ENCODE peak calls at places on chromosomes 2 and 18, in ten cellular contexts. One of them, this sample, is unnamed.

GRCh38 chr18:616380-616995 is 19.7 kb downstream of the CLUL1 start:
- DNase-seq in activated naive CD8-positive, alpha-beta T cell treated with anti-CD3 and anti-CD28 coated beads for 36 hours: no peak
- DNase-seq in nephron progenitor cell: no peak
- DNase-seq in neural crest cell: no peak
- DNase-seq in GM10248: peak; percentile 35
- DNase-seq in lower leg skin: no peak
- DNase-seq in iPS DF 19.7: no peak
- DNase-seq in stimulated activated naive B cell treated with anti-CD40 and anti-IgM and Interleukin-4, amounts not matched to agents 10 μg/mL and 1 μg/mL and 100 μg/mL, for 72 hours: no peak
- DNase-seq in HFFc6: peak; percentile 30
- DNase-seq in left lung: no peak
- DNase-seq in this sample: no peak

GRCh38 chr2:155377931-155378444 is 679.5 kb downstream of the KCNJ3 start:
- DNase-seq in activated naive CD8-positive, alpha-beta T cell treated with anti-CD3 and anti-CD28 coated beads for 36 hours: no peak
- DNase-seq in nephron progenitor cell: no peak
- DNase-seq in neural crest cell: no peak
- DNase-seq in GM10248: no peak
- DNase-seq in lower leg skin: no peak
- DNase-seq in iPS DF 19.7: no peak
- DNase-seq in stimulated activated naive B cell treated with anti-CD40 and anti-IgM and Interleukin-4, amounts not matched to agents 10 μg/mL and 1 μg/mL and 100 μg/mL, for 72 hours: no peak
- DNase-seq in HFFc6: no peak
- DNase-seq in left lung: no peak
- DNase-seq in this sample: no peak

GRCh38 chr18:43893001-43893637 is 615.8 kb upstream of the SYT4 start:
- DNase-seq in activated naive CD8-positive, alpha-beta T cell treated with anti-CD3 and anti-CD28 coated beads for 36 hours: no peak
- DNase-seq in nephron progenitor cell: peak; percentile 32
- DNase-seq in neural crest cell: no peak
- DNase-seq in GM10248: no peak
- DNase-seq in lower leg skin: no peak
- DNase-seq in iPS DF 19.7: no peak
- DNase-seq in stimulated activated naive B cell treated with anti-CD40 and anti-IgM and Interleukin-4, amounts not matched to agents 10 μg/mL and 1 μg/mL and 100 μg/mL, for 72 hours: no peak
- DNase-seq in HFFc6: peak; percentile 71
- DNase-seq in left lung: no peak
- DNase-seq in this sample: no peak

GRCh38 chr18:75285876-75286275 is 75.3 kb downstream of the TSHZ1 start:
- DNase-seq in activated naive CD8-positive, alpha-beta T cell treated with anti-CD3 and anti-CD28 coated beads for 36 hours: no peak
- DNase-seq in nephron progenitor cell: no peak
- DNase-seq in neural crest cell: no peak
- DNase-seq in GM10248: no peak
- DNase-seq in lower leg skin: no peak
- DNase-seq in iPS DF 19.7: no peak
- DNase-seq in stimulated activated naive B cell treated with anti-CD40 and anti-IgM and Interleukin-4, amounts not matched to agents 10 μg/mL and 1 μg/mL and 100 μg/mL, for 72 hours: no peak
- DNase-seq in HFFc6: no peak
- DNase-seq in left lung: no peak
- DNase-seq in this sample: no peak

GRCh38 chr18:69885841-69886531 is 61.7 kb downstream of the CD226 start:
- DNase-seq in activated naive CD8-positive, alpha-beta T cell treated with anti-CD3 and anti-CD28 coated beads for 36 hours: peak; percentile 26
- DNase-seq in nephron progenitor cell: no peak
- DNase-seq in neural crest cell: no peak
- DNase-seq in GM10248: peak; percentile 52
- DNase-seq in lower leg skin: no peak
- DNase-seq in iPS DF 19.7: no peak
- DNase-seq in stimulated activated naive B cell treated with anti-CD40 and anti-IgM and Interleukin-4, amounts not matched to agents 10 μg/mL and 1 μg/mL and 100 μg/mL, for 72 hours: no peak
- DNase-seq in HFFc6: no peak
- DNase-seq in left lung: no peak
- DNase-seq in this sample: no peak

GRCh38 chr2:208049006-208049405 is 23.7 kb upstream of the PLEKHM3 start:
- DNase-seq in activated naive CD8-positive, alpha-beta T cell treated with anti-CD3 and anti-CD28 coated beads for 36 hours: no peak
- DNase-seq in nephron progenitor cell: no peak
- DNase-seq in neural crest cell: no peak
- DNase-seq in GM10248: no peak
- DNase-seq in lower leg skin: no peak
- DNase-seq in iPS DF 19.7: no peak
- DNase-seq in stimulated activated naive B cell treated with anti-CD40 and anti-IgM and Interleukin-4, amounts not matched to agents 10 μg/mL and 1 μg/mL and 100 μg/mL, for 72 hours: no peak
- DNase-seq in HFFc6: no peak
- DNase-seq in left lung: no peak
- DNase-seq in this sample: no peak

GRCh38 chr18:5175378-5175777 is 21.7 kb downstream of the AKAIN1 start:
- DNase-seq in activated naive CD8-positive, alpha-beta T cell treated with anti-CD3 and anti-CD28 coated beads for 36 hours: no peak
- DNase-seq in nephron progenitor cell: no peak
- DNase-seq in neural crest cell: no peak
- DNase-seq in GM10248: no peak
- DNase-seq in lower leg skin: no peak
- DNase-seq in iPS DF 19.7: no peak
- DNase-seq in stimulated activated naive B cell treated with anti-CD40 and anti-IgM and Interleukin-4, amounts not matched to agents 10 μg/mL and 1 μg/mL and 100 μg/mL, for 72 hours: peak; percentile 18
- DNase-seq in HFFc6: no peak
- DNase-seq in left lung: no peak
- DNase-seq in this sample: no peak

GRCh38 chr2:39494784-39495251 is 57.7 kb upstream of the MAP4K3 start:
- DNase-seq in activated naive CD8-positive, alpha-beta T cell treated with anti-CD3 and anti-CD28 coated beads for 36 hours: peak; percentile 12
- DNase-seq in nephron progenitor cell: peak; percentile 16
- DNase-seq in neural crest cell: no peak
- DNase-seq in GM10248: peak; percentile 41
- DNase-seq in lower leg skin: no peak
- DNase-seq in iPS DF 19.7: no peak
- DNase-seq in stimulated activated naive B cell treated with anti-CD40 and anti-IgM and Interleukin-4, amounts not matched to agents 10 μg/mL and 1 μg/mL and 100 μg/mL, for 72 hours: peak; percentile 56
- DNase-seq in HFFc6: peak; percentile 95
- DNase-seq in left lung: no peak
- DNase-seq in this sample: no peak

GRCh38 chr18:79538635-79539034 is 141.0 kb upstream of the CTDP1 start:
- DNase-seq in activated naive CD8-positive, alpha-beta T cell treated with anti-CD3 and anti-CD28 coated beads for 36 hours: no peak
- DNase-seq in nephron progenitor cell: no peak
- DNase-seq in neural crest cell: no peak
- DNase-seq in GM10248: no peak
- DNase-seq in lower leg skin: no peak
- DNase-seq in iPS DF 19.7: no peak
- DNase-seq in stimulated activated naive B cell treated with anti-CD40 and anti-IgM and Interleukin-4, amounts not matched to agents 10 μg/mL and 1 μg/mL and 100 μg/mL, for 72 hours: no peak
- DNase-seq in HFFc6: no peak
- DNase-seq in left lung: no peak
- DNase-seq in this sample: no peak

GRCh38 chr2:177325554-177325953 is 61.0 kb upstream of the NFE2L2 start:
- DNase-seq in activated naive CD8-positive, alpha-beta T cell treated with anti-CD3 and anti-CD28 coated beads for 36 hours: no peak
- DNase-seq in nephron progenitor cell: no peak
- DNase-seq in neural crest cell: no peak
- DNase-seq in GM10248: no peak
- DNase-seq in lower leg skin: no peak
- DNase-seq in iPS DF 19.7: no peak
- DNase-seq in stimulated activated naive B cell treated with anti-CD40 and anti-IgM and Interleukin-4, amounts not matched to agents 10 μg/mL and 1 μg/mL and 100 μg/mL, for 72 hours: no peak
- DNase-seq in HFFc6: no peak
- DNase-seq in left lung: no peak
- DNase-seq in this sample: no peak

GRCh38 chr2:168740360-168740759 is 62.1 kb upstream of the NOSTRIN start:
- DNase-seq in activated naive CD8-positive, alpha-beta T cell treated with anti-CD3 and anti-CD28 coated beads for 36 hours: no peak
- DNase-seq in nephron progenitor cell: no peak
- DNase-seq in neural crest cell: no peak
- DNase-seq in GM10248: no peak
- DNase-seq in lower leg skin: no peak
- DNase-seq in iPS DF 19.7: no peak
- DNase-seq in stimulated activated naive B cell treated with anti-CD40 and anti-IgM and Interleukin-4, amounts not matched to agents 10 μg/mL and 1 μg/mL and 100 μg/mL, for 72 hours: no peak
- DNase-seq in HFFc6: peak; percentile 8
- DNase-seq in left lung: no peak
- DNase-seq in this sample: no peak

GRCh38 chr2:25335971-25336370 is 5.8 kb downstream of the DNMT3A start:
- DNase-seq in activated naive CD8-positive, alpha-beta T cell treated with anti-CD3 and anti-CD28 coated beads for 36 hours: no peak
- DNase-seq in nephron progenitor cell: no peak
- DNase-seq in neural crest cell: no peak
- DNase-seq in GM10248: no peak
- DNase-seq in lower leg skin: no peak
- DNase-seq in iPS DF 19.7: no peak
- DNase-seq in stimulated activated naive B cell treated with anti-CD40 and anti-IgM and Interleukin-4, amounts not matched to agents 10 μg/mL and 1 μg/mL and 100 μg/mL, for 72 hours: no peak
- DNase-seq in HFFc6: no peak
- DNase-seq in left lung: no peak
- DNase-seq in this sample: no peak

GRCh38 chr2:15852811-15853210 is 87.5 kb upstream of the MYCN start:
- DNase-seq in activated naive CD8-positive, alpha-beta T cell treated with anti-CD3 and anti-CD28 coated beads for 36 hours: no peak
- DNase-seq in nephron progenitor cell: no peak
- DNase-seq in neural crest cell: no peak
- DNase-seq in GM10248: no peak
- DNase-seq in lower leg skin: no peak
- DNase-seq in iPS DF 19.7: no peak
- DNase-seq in stimulated activated naive B cell treated with anti-CD40 and anti-IgM and Interleukin-4, amounts not matched to agents 10 μg/mL and 1 μg/mL and 100 μg/mL, for 72 hours: no peak
- DNase-seq in HFFc6: no peak
- DNase-seq in left lung: no peak
- DNase-seq in this sample: no peak

GRCh38 chr2:235080108-235080507 is 128.3 kb downstream of the SH3BP4 start:
- DNase-seq in activated naive CD8-positive, alpha-beta T cell treated with anti-CD3 and anti-CD28 coated beads for 36 hours: no peak
- DNase-seq in nephron progenitor cell: no peak
- DNase-seq in neural crest cell: no peak
- DNase-seq in GM10248: no peak
- DNase-seq in lower leg skin: no peak
- DNase-seq in iPS DF 19.7: no peak
- DNase-seq in stimulated activated naive B cell treated with anti-CD40 and anti-IgM and Interleukin-4, amounts not matched to agents 10 μg/mL and 1 μg/mL and 100 μg/mL, for 72 hours: no peak
- DNase-seq in HFFc6: peak; percentile 69
- DNase-seq in left lung: no peak
- DNase-seq in this sample: no peak

GRCh38 chr2:160924936-160925353 is 235.3 kb upstream of the TANK start:
- DNase-seq in activated naive CD8-positive, alpha-beta T cell treated with anti-CD3 and anti-CD28 coated beads for 36 hours: no peak
- DNase-seq in nephron progenitor cell: no peak
- DNase-seq in neural crest cell: no peak
- DNase-seq in GM10248: no peak
- DNase-seq in lower leg skin: no peak
- DNase-seq in iPS DF 19.7: peak; percentile 91
- DNase-seq in stimulated activated naive B cell treated with anti-CD40 and anti-IgM and Interleukin-4, amounts not matched to agents 10 μg/mL and 1 μg/mL and 100 μg/mL, for 72 hours: no peak
- DNase-seq in HFFc6: no peak
- DNase-seq in left lung: no peak
- DNase-seq in this sample: no peak

GRCh38 chr2:16105664-16106281 is 165.4 kb downstream of the MYCN start:
- DNase-seq in activated naive CD8-positive, alpha-beta T cell treated with anti-CD3 and anti-CD28 coated beads for 36 hours: no peak
- DNase-seq in nephron progenitor cell: peak; percentile 31
- DNase-seq in neural crest cell: no peak
- DNase-seq in GM10248: no peak
- DNase-seq in lower leg skin: no peak
- DNase-seq in iPS DF 19.7: peak; percentile 98
- DNase-seq in stimulated activated naive B cell treated with anti-CD40 and anti-IgM and Interleukin-4, amounts not matched to agents 10 μg/mL and 1 μg/mL and 100 μg/mL, for 72 hours: no peak
- DNase-seq in HFFc6: no peak
- DNase-seq in left lung: no peak
- DNase-seq in this sample: no peak

GRCh38 chr18:27606851-27607250 is 421.7 kb upstream of the CHST9 start:
- DNase-seq in activated naive CD8-positive, alpha-beta T cell treated with anti-CD3 and anti-CD28 coated beads for 36 hours: no peak
- DNase-seq in nephron progenitor cell: no peak
- DNase-seq in neural crest cell: no peak
- DNase-seq in GM10248: no peak
- DNase-seq in lower leg skin: no peak
- DNase-seq in iPS DF 19.7: no peak
- DNase-seq in stimulated activated naive B cell treated with anti-CD40 and anti-IgM and Interleukin-4, amounts not matched to agents 10 μg/mL and 1 μg/mL and 100 μg/mL, for 72 hours: no peak
- DNase-seq in HFFc6: no peak
- DNase-seq in left lung: no peak
- DNase-seq in this sample: no peak

GRCh38 chr18:44851806-44852205 is 171.1 kb downstream of the SETBP1 start:
- DNase-seq in activated naive CD8-positive, alpha-beta T cell treated with anti-CD3 and anti-CD28 coated beads for 36 hours: no peak
- DNase-seq in nephron progenitor cell: no peak
- DNase-seq in neural crest cell: no peak
- DNase-seq in GM10248: no peak
- DNase-seq in lower leg skin: no peak
- DNase-seq in iPS DF 19.7: no peak
- DNase-seq in stimulated activated naive B cell treated with anti-CD40 and anti-IgM and Interleukin-4, amounts not matched to agents 10 μg/mL and 1 μg/mL and 100 μg/mL, for 72 hours: no peak
- DNase-seq in HFFc6: no peak
- DNase-seq in left lung: no peak
- DNase-seq in this sample: no peak

GRCh38 chr2:240871071-240871958 is 2.7 kb downstream of the AGXT start:
- DNase-seq in activated naive CD8-positive, alpha-beta T cell treated with anti-CD3 and anti-CD28 coated beads for 36 hours: no peak
- DNase-seq in nephron progenitor cell: no peak
- DNase-seq in neural crest cell: no peak
- DNase-seq in GM10248: no peak
- DNase-seq in lower leg skin: no peak
- DNase-seq in iPS DF 19.7: no peak
- DNase-seq in stimulated activated naive B cell treated with anti-CD40 and anti-IgM and Interleukin-4, amounts not matched to agents 10 μg/mL and 1 μg/mL and 100 μg/mL, for 72 hours: no peak
- DNase-seq in HFFc6: no peak
- DNase-seq in left lung: peak; percentile 53
- DNase-seq in this sample: no peak

GRCh38 chr2:217685255-217685605 is 317.6 kb downstream of the TNS1 start:
- DNase-seq in activated naive CD8-positive, alpha-beta T cell treated with anti-CD3 and anti-CD28 coated beads for 36 hours: no peak
- DNase-seq in nephron progenitor cell: peak; percentile 12
- DNase-seq in neural crest cell: no peak
- DNase-seq in GM10248: no peak
- DNase-seq in lower leg skin: peak; percentile 87
- DNase-seq in iPS DF 19.7: no peak
- DNase-seq in stimulated activated naive B cell treated with anti-CD40 and anti-IgM and Interleukin-4, amounts not matched to agents 10 μg/mL and 1 μg/mL and 100 μg/mL, for 72 hours: no peak
- DNase-seq in HFFc6: peak; percentile 94
- DNase-seq in left lung: no peak
- DNase-seq in this sample: peak; percentile 55

GRCh38 chr2:171279983-171280790 is 119.5 kb upstream of the TLK1 start:
- DNase-seq in activated naive CD8-positive, alpha-beta T cell treated with anti-CD3 and anti-CD28 coated beads for 36 hours: no peak
- DNase-seq in nephron progenitor cell: no peak
- DNase-seq in neural crest cell: no peak
- DNase-seq in GM10248: no peak
- DNase-seq in lower leg skin: no peak
- DNase-seq in iPS DF 19.7: no peak
- DNase-seq in stimulated activated naive B cell treated with anti-CD40 and anti-IgM and Interleukin-4, amounts not matched to agents 10 μg/mL and 1 μg/mL and 100 μg/mL, for 72 hours: no peak
- DNase-seq in HFFc6: no peak
- DNase-seq in left lung: no peak
- DNase-seq in this sample: no peak

GRCh38 chr2:145488571-145488970 is 968.7 kb upstream of the ZEB2 start:
- DNase-seq in activated naive CD8-positive, alpha-beta T cell treated with anti-CD3 and anti-CD28 coated beads for 36 hours: no peak
- DNase-seq in nephron progenitor cell: no peak
- DNase-seq in neural crest cell: no peak
- DNase-seq in GM10248: no peak
- DNase-seq in lower leg skin: no peak
- DNase-seq in iPS DF 19.7: no peak
- DNase-seq in stimulated activated naive B cell treated with anti-CD40 and anti-IgM and Interleukin-4, amounts not matched to agents 10 μg/mL and 1 μg/mL and 100 μg/mL, for 72 hours: no peak
- DNase-seq in HFFc6: no peak
- DNase-seq in left lung: no peak
- DNase-seq in this sample: no peak

GRCh38 chr2:18559531-18559930 is 922 bp downstream of the RDH14 start:
- DNase-seq in activated naive CD8-positive, alpha-beta T cell treated with anti-CD3 and anti-CD28 coated beads for 36 hours: no peak
- DNase-seq in nephron progenitor cell: peak; percentile 9
- DNase-seq in neural crest cell: no peak
- DNase-seq in GM10248: no peak
- DNase-seq in lower leg skin: no peak
- DNase-seq in iPS DF 19.7: no peak
- DNase-seq in stimulated activated naive B cell treated with anti-CD40 and anti-IgM and Interleukin-4, amounts not matched to agents 10 μg/mL and 1 μg/mL and 100 μg/mL, for 72 hours: no peak
- DNase-seq in HFFc6: no peak
- DNase-seq in left lung: no peak
- DNase-seq in this sample: no peak

GRCh38 chr2:187497858-187498463 is 49.9 kb upstream of the CALCRL start:
- DNase-seq in activated naive CD8-positive, alpha-beta T cell treated with anti-CD3 and anti-CD28 coated beads for 36 hours: no peak
- DNase-seq in nephron progenitor cell: no peak
- DNase-seq in neural crest cell: no peak
- DNase-seq in GM10248: no peak
- DNase-seq in lower leg skin: no peak
- DNase-seq in iPS DF 19.7: no peak
- DNase-seq in stimulated activated naive B cell treated with anti-CD40 and anti-IgM and Interleukin-4, amounts not matched to agents 10 μg/mL and 1 μg/mL and 100 μg/mL, for 72 hours: no peak
- DNase-seq in HFFc6: no peak
- DNase-seq in left lung: no peak
- DNase-seq in this sample: no peak

GRCh38 chr2:68987051-68987503 is 12.6 kb downstream of the GKN1 start:
- DNase-seq in activated naive CD8-positive, alpha-beta T cell treated with anti-CD3 and anti-CD28 coated beads for 36 hours: no peak
- DNase-seq in nephron progenitor cell: no peak
- DNase-seq in neural crest cell: no peak
- DNase-seq in GM10248: no peak
- DNase-seq in lower leg skin: no peak
- DNase-seq in iPS DF 19.7: no peak
- DNase-seq in stimulated activated naive B cell treated with anti-CD40 and anti-IgM and Interleukin-4, amounts not matched to agents 10 μg/mL and 1 μg/mL and 100 μg/mL, for 72 hours: no peak
- DNase-seq in HFFc6: no peak
- DNase-seq in left lung: no peak
- DNase-seq in this sample: no peak

GRCh38 chr2:242002944-242003343 is 133.4 kb downstream of the RTP5 start:
- DNase-seq in activated naive CD8-positive, alpha-beta T cell treated with anti-CD3 and anti-CD28 coated beads for 36 hours: no peak
- DNase-seq in nephron progenitor cell: no peak
- DNase-seq in neural crest cell: no peak
- DNase-seq in GM10248: no peak
- DNase-seq in lower leg skin: no peak
- DNase-seq in iPS DF 19.7: no peak
- DNase-seq in stimulated activated naive B cell treated with anti-CD40 and anti-IgM and Interleukin-4, amounts not matched to agents 10 μg/mL and 1 μg/mL and 100 μg/mL, for 72 hours: no peak
- DNase-seq in HFFc6: no peak
- DNase-seq in left lung: peak; percentile 43
- DNase-seq in this sample: no peak

GRCh38 chr2:63488118-63488713 is 100.1 kb downstream of the WDPCP start:
- DNase-seq in activated naive CD8-positive, alpha-beta T cell treated with anti-CD3 and anti-CD28 coated beads for 36 hours: no peak
- DNase-seq in nephron progenitor cell: peak; percentile 10
- DNase-seq in neural crest cell: no peak
- DNase-seq in GM10248: peak; percentile 12
- DNase-seq in lower leg skin: peak; percentile 16
- DNase-seq in iPS DF 19.7: no peak
- DNase-seq in stimulated activated naive B cell treated with anti-CD40 and anti-IgM and Interleukin-4, amounts not matched to agents 10 μg/mL and 1 μg/mL and 100 μg/mL, for 72 hours: no peak
- DNase-seq in HFFc6: peak; percentile 30
- DNase-seq in left lung: no peak
- DNase-seq in this sample: no peak

GRCh38 chr2:223100061-223100511 is 48.1 kb downstream of the KCNE4 start:
- DNase-seq in activated naive CD8-positive, alpha-beta T cell treated with anti-CD3 and anti-CD28 coated beads for 36 hours: no peak
- DNase-seq in nephron progenitor cell: no peak
- DNase-seq in neural crest cell: no peak
- DNase-seq in GM10248: no peak
- DNase-seq in lower leg skin: no peak
- DNase-seq in iPS DF 19.7: no peak
- DNase-seq in stimulated activated naive B cell treated with anti-CD40 and anti-IgM and Interleukin-4, amounts not matched to agents 10 μg/mL and 1 μg/mL and 100 μg/mL, for 72 hours: no peak
- DNase-seq in HFFc6: peak; percentile 89
- DNase-seq in left lung: no peak
- DNase-seq in this sample: no peak

This sample was measured in NCI-H510A.